ENCODE peak calls at places on chromosomes 6 and 20, in six cellular contexts. L is GM13976, G is SK-N-SH, S is cardiac muscle cell, X is fibroblast of the aortic adventitia, W is fibroblast of lung. A is an unnamed sample.

GRCh38 chr6:32854376-32855178 is 585 bp downstream of the PSMB9 start:
- DNase-seq in W (peak; percentile 52), X (peak; percentile 50), G (peak; percentile 30), S (peak; percentile 47), L (peak; percentile 67), A (peak; percentile 70)

GRCh38 chr6:4913705-4914411 is 90.0 kb downstream of the RPP40 start:
- DNase-seq in X (no peak), L (no peak), G (no peak), S (no peak), W (no peak), A (no peak)

GRCh38 chr6:156395276-156395675 is 381.9 kb upstream of the ARID1B start:
- DNase-seq in X (no peak), L (no peak), S (no peak), W (no peak), G (no peak), A (peak; percentile 44)

GRCh38 chr6:7074870-7075269 is 32.9 kb upstream of the RREB1 start:
- DNase-seq in W (no peak), L (no peak), X (no peak), G (no peak), S (no peak), A (no peak)

GRCh38 chr6:52518279-52518944 is 58.4 kb downstream of the TRAM2 start:
- DNase-seq in G (no peak), X (no peak), L (no peak), S (no peak), W (no peak), A (no peak)

GRCh38 chr6:118968416-118968815 is 33.5 kb upstream of the MCM9 start:
- DNase-seq in L (no peak), W (peak; percentile 61), S (peak; percentile 60), G (no peak), X (peak; percentile 65), A (no peak)

GRCh38 chr6:74611220-74611619 is 594.6 kb downstream of the COL12A1 start:
- DNase-seq in S (no peak), L (no peak), W (no peak), G (no peak), X (no peak), A (no peak)

GRCh38 chr6:79750806-79751205 is 119.7 kb downstream of the SH3BGRL2 start:
- DNase-seq in X (no peak), G (no peak), W (no peak), S (no peak), L (no peak), A (no peak)

GRCh38 chr20:20849126-20849525 is 136.7 kb upstream of the RALGAPA2 start:
- DNase-seq in L (no peak), X (no peak), S (no peak), W (no peak), G (no peak), A (no peak)

GRCh38 chr6:4362306-4362705 is 226.9 kb upstream of the ECI2 start:
- DNase-seq in L (no peak), S (no peak), W (no peak), X (no peak), G (no peak), A (no peak)

GRCh38 chr6:34272022-34272926 is 23.5 kb upstream of the SMIM29 start:
- DNase-seq in L (peak; percentile 30), G (peak; percentile 28), X (no peak), S (no peak), W (no peak), A (no peak)

GRCh38 chr6:41576667-41577066 is 30.5 kb downstream of the FOXP4 start:
- DNase-seq in W (no peak), S (no peak), X (no peak), L (no peak), G (no peak), A (no peak)

GRCh38 chr20:50892394-50892793 is 38.8 kb downstream of the ADNP start:
- DNase-seq in W (no peak), L (no peak), S (no peak), X (no peak), G (no peak), A (no peak)

GRCh38 chr6:116005508-116005855 is 55.2 kb downstream of the FRK start:
- DNase-seq in G (no peak), L (no peak), S (no peak), W (peak; percentile 48), X (no peak), A (no peak)

GRCh38 chr20:43586641-43587040 is 4.1 kb upstream of the IFT52 start:
- DNase-seq in L (no peak), X (no peak), S (no peak), G (no peak), W (no peak), A (no peak)

GRCh38 chr6:52426667-52427066 is 6.5 kb downstream of the EFHC1 start:
- DNase-seq in S (no peak), G (no peak), X (no peak), W (no peak), L (no peak), A (no peak)

GRCh38 chr20:3632311-3633004 is 30.7 kb downstream of the GFRA4 start:
- DNase-seq in S (no peak), W (no peak), L (no peak), G (no peak), X (no peak), A (no peak)
- TF ChIP-seq CTCF in S (no peak), W (no peak), L (no peak), G (no peak), X (no peak), A (no peak)

DNA sequence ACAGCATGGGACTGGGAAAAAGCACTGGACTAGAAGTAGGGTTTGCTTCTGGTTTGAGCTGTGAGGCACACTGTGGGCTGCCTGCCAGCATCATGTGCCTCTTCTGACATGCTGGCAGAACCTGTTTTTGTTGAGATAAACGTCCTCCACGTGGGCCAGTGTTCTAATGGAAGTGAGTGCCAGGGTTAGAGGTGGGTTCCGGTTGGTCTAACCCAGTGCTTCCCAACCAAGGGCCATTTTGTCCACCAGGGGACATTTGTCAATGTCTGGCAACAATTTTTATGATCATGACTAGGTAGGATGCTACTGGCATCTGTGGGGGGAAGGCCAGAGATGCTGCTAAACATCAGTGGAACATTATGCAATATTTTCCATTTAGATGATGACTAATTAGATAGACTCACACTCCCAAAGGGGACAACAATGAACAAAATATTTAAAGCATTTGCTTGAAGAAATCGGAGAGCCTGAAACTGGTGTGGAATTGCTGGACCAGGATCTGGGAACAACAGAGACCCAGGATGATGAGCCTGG is 7.8 kb upstream of the APMAP start:
- DNase-seq in X (peak; percentile 92), G (no peak), S (peak; percentile 88), L (no peak), W (peak; percentile 25), A (no peak)
- TF ChIP-seq CTCF in X (peak; percentile 23), G (peak; percentile 22), S (peak; percentile 3), L (no peak), W (peak; percentile 4), A (no peak)

GRCh38 chr6:105135907-105136432 is 43.8 kb downstream of the POPDC3 start:
- DNase-seq in S (peak; percentile 35), L (no peak), W (peak; percentile 24), G (no peak), X (peak; percentile 52), A (peak; percentile 26)

GRCh38 chr6:105138141-105138540 is 41.7 kb downstream of the POPDC3 start:
- DNase-seq in G (no peak), S (no peak), L (no peak), X (no peak), W (no peak), A (no peak)

GRCh38 chr6:105137388-105137787 is 42.4 kb downstream of the POPDC3 start:
- DNase-seq in W (peak; percentile 12), S (peak; percentile 30), X (peak; percentile 16), L (no peak), G (peak; percentile 61), A (no peak)

GRCh38 chr6:105136433-105137350 is 43.1 kb downstream of the POPDC3 start:
- DNase-seq in L (peak; percentile 68), X (peak; percentile 65), G (peak; percentile 97), W (peak; percentile 60), S (peak; percentile 71), A (peak; percentile 77)

DNA sequence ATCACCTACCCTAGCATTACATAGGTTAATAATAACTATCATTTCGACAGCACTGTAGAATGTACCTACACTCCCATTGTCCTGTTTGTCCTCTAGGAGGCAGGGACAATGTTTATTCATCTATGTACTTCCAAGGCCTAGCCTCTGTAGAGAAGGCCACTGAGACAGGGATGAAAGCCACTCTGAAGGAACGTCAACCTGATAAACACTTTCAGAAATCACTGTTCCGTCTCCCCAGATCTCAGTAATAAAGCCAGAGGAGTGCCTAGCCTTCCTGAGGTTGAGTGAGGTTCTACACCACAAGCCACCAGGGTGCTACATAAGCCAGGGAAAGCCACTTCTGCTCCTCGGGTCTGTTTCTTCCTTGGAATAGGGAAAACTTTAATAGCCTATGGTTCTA is 44.8 kb downstream of the POPDC3 start:
- DNase-seq in L (no peak), G (peak; percentile 51), W (peak; percentile 20), X (peak; percentile 57), S (peak; percentile 16), A (no peak)
- TF ChIP-seq CTCF in L (no peak), G (peak; percentile 52), W (peak; percentile 28), X (peak; percentile 31), S (no peak), A (no peak)

DNA sequence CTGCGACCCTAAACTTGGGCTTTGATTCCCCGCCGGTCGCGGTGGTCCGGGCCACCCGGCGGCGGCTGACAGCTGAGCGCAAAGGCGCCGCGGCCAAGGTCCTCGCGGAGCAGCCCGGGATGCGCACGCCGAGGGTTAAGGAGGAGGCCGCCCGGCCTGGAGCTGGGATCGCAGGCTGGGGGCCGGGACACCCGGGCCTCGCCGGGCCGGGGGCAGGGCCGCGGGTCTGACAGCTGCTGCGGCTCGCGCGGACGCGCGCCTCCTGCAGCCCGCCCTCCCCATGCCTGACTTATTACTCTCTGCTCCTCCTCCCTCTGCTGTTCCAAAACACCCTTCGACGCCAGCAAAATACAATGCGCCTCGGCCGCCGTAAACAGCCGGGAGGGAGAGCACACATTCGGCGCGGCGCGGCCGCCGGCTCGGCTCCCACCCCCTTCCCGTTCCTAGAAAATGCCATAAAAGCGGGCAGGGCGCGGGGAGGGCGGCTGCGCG is 743 bp downstream of the BACH2 start:
- DNase-seq in L (peak; percentile 57), G (peak; percentile 81), W (peak; percentile 86), X (peak; percentile 56), S (peak; percentile 71), A (peak; percentile 50)
- TF ChIP-seq CTCF in L (no peak), G (no peak), W (no peak), X (peak; percentile 21), S (peak; percentile 2), A (no peak)

A was measured in GM13977.